ENCODE peak calls at places on chromosomes 5 and 9, in six cellular contexts. X is gastrocnemius medialis; R is sigmoid colon; F is stimulated activated CD8-positive, alpha-beta memory T cell treated with anti-CD3 and anti-CD28 coated beads, Interleukin-4, amount 100 ng/mL, for 1 hour; T is hippocampal formation; S is KBM-7. J is an unnamed sample.

GRCh38 chr5:177545487-177546261 is 8.7 kb downstream of the FAM193B start:
- DNase-seq in X (peak), R (peak), F (no peak), T (no peak), S (peak), J (no peak)

GRCh38 chr9:22111176-22111870 is 102.2 kb upstream of the CDKN2B start:
- DNase-seq in X (no peak), R (no peak), F (no peak), T (no peak), S (no peak), J (no peak)

GRCh38 chr5:5409151-5409810 is 13.2 kb upstream of the ICE1 start:
- DNase-seq in X (no peak), R (no peak), F (no peak), T (no peak), S (peak), J (no peak)

GRCh38 chr5:66742083-66742895 is 146.1 kb downstream of the MAST4 start:
- DNase-seq in X (no peak), R (no peak), F (no peak), T (no peak), S (no peak), J (no peak)

GRCh38 chr9:6680797-6681146 is 35.2 kb upstream of the GLDC start:
- DNase-seq in X (peak), R (no peak), F (no peak), T (peak), S (no peak), J (no peak)

GRCh38 chr5:10064546-10065215 is 185.0 kb downstream of the ATPSCKMT start:
- DNase-seq in X (no peak), R (no peak), F (no peak), T (peak), S (no peak), J (no peak)

GRCh38 chr5:14948341-14948830 is 76.8 kb upstream of the ANKH start:
- DNase-seq in X (no peak), R (no peak), F (no peak), T (no peak), S (no peak), J (no peak)

GRCh38 chr9:32247173-32247572 is 137.3 kb upstream of the ACO1 start:
- DNase-seq in X (no peak), R (no peak), F (no peak), T (no peak), S (no peak), J (no peak)

GRCh38 chr9:138075961-138076649 is 198.5 kb downstream of the CACNA1B start:
- DNase-seq in X (no peak), R (no peak), F (no peak), T (no peak), S (no peak), J (no peak)

GRCh38 chr5:1536298-1537165 is 12.8 kb upstream of the LPCAT1 start:
- DNase-seq in X (no peak), R (peak), F (no peak), T (no peak), S (no peak), J (no peak)

GRCh38 chr5:92916036-92916435 is 665.0 kb downstream of the NR2F1-AS1 start:
- DNase-seq in X (no peak), R (no peak), F (no peak), T (no peak), S (no peak), J (no peak)

GRCh38 chr5:178331491-178331981 is 98.9 kb upstream of the PHYKPL start:
- DNase-seq in X (peak), R (peak), F (no peak), T (peak), S (no peak), J (no peak)

GRCh38 chr9:131418143-131419028 is 24.5 kb downstream of the PRRC2B start:
- DNase-seq in X (peak), R (no peak), F (no peak), T (no peak), S (no peak), J (peak)